ENCODE peak calls at places on chromosomes 7 and 10, in ten cellular contexts. X is adrenal gland, L is heart left ventricle, K is cardiac muscle cell, D is GM23248, J is RWPE2, E is hepatocyte, R is heart right ventricle, C is aorta, A is lower lobe of right lung. W is an unnamed sample.

GRCh38 chr10:100370976-100371706 is 24.1 kb downstream of the SCD start:
- DNase-seq in X (peak), L (peak), K (peak), D (peak), J (peak), E (peak), R (peak), C (peak), A (peak), W (peak)

GRCh38 chr10:121928528-121928884 is 675 bp upstream of the ATE1 start:
- DNase-seq in X (peak), L (no peak), K (no peak), D (peak), J (no peak), E (no peak), R (no peak), C (no peak), A (no peak), W (peak)

GRCh38 chr7:157027568-157028527 is 17.4 kb upstream of the MNX1 start:
- DNase-seq in X (no peak), L (no peak), K (no peak), D (no peak), J (no peak), E (no peak), R (no peak), C (peak), A (no peak), W (no peak)

GRCh38 chr10:47033541-47034270 is 122.5 kb downstream of the PTPN20 start:
- DNase-seq in X (peak), L (no peak), K (no peak), D (no peak), J (no peak), E (no peak), R (no peak), C (peak), A (no peak), W (no peak)

GRCh38 chr7:134693256-134693655 is 46.6 kb downstream of the BPGM start:
- DNase-seq in X (no peak), L (no peak), K (no peak), D (peak), J (no peak), E (peak), R (no peak), C (peak), A (no peak), W (peak)

GRCh38 chr10:88228130-88228529 is 355.0 kb downstream of the RNLS start:
- DNase-seq in X (no peak), L (no peak), K (no peak), D (no peak), J (no peak), E (no peak), R (no peak), C (no peak), A (no peak), W (no peak)

GRCh38 chr10:77856566-77856965 is 70.0 kb downstream of the DLG5 start:
- DNase-seq in X (no peak), L (no peak), K (no peak), D (no peak), J (no peak), E (no peak), R (no peak), C (no peak), A (peak), W (no peak)

GRCh38 chr7:91082854-91083495 is 181.3 kb upstream of the FZD1 start:
- DNase-seq in X (no peak), L (no peak), K (peak), D (peak), J (no peak), E (peak), R (no peak), C (no peak), A (no peak), W (no peak)

GRCh38 chr7:15174470-15174869 is 271.9 kb upstream of the DGKB start:
- DNase-seq in X (no peak), L (no peak), K (no peak), D (no peak), J (no peak), E (no peak), R (no peak), C (no peak), A (no peak), W (no peak)

GRCh38 chr10:47380341-47381215 is 3.5 kb downstream of the ZNF488 start:
- DNase-seq in X (peak), L (no peak), K (no peak), D (no peak), J (no peak), E (peak), R (no peak), C (no peak), A (no peak), W (peak)

GRCh38 chr10:90674927-90675326 is 182.9 kb downstream of the HTR7 start:
- DNase-seq in X (no peak), L (no peak), K (no peak), D (peak), J (peak), E (peak), R (no peak), C (peak), A (no peak), W (no peak)

GRCh38 chr7:55432937-55433784 is 68.0 kb downstream of the LANCL2 start:
- DNase-seq in X (no peak), L (no peak), K (peak), D (peak), J (no peak), E (peak), R (no peak), C (no peak), A (no peak), W (no peak)

GRCh38 chr10:86872757-86873156 is 84.7 kb downstream of the MMRN2 start:
- DNase-seq in X (peak), L (no peak), K (no peak), D (no peak), J (no peak), E (no peak), R (peak), C (no peak), A (no peak), W (no peak)

GRCh38 chr10:639001-639750 is 50.3 kb downstream of the DIP2C start:
- DNase-seq in X (no peak), L (no peak), K (no peak), D (no peak), J (no peak), E (no peak), R (no peak), C (peak), A (peak), W (no peak)

GRCh38 chr10:114801411-114801813 is 20.2 kb upstream of the FHIP2A start:
- DNase-seq in X (no peak), L (no peak), K (no peak), D (no peak), J (no peak), E (no peak), R (no peak), C (no peak), A (no peak), W (no peak)

DNA sequence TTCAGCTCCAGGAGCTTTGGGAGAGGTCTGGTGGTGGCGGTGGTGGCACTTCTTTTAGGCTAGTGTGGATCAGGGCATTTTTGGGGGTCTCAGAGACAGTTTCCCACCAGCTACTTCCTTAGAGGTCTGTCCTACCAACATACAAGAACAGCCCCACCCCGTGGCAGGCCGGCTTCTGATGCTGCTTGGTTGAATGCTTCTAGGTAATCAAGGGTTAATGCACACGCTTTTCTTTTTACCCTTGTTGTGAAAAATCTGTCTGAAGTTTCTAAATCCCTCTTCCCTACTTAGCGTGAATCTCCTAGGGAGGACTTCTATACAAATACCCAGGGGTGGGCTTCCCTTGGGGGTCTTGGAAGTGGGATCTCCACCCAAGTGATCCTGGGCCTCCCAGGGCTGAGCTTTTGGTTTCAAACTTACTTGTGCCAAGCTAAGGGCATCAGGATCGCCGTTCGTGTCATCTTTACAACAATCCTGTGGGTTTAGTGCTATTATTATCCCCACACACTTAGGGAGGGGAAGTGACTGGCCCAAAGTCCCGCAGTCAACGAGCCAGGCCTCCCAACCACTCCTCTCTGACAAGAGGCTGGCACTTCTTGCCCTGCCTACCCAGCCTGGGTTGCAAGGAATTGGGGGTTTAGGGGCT is 1.7 kb downstream of the SH2B2 start:
- DNase-seq in X (no peak), L (no peak), K (no peak), D (peak), J (no peak), E (no peak), R (no peak), C (no peak), A (no peak), W (no peak)
- H3K27ac ChIP-seq in X (no peak), L (no peak), K (no peak), D (no peak), J (no peak), E (no peak), R (no peak), C (no peak), A (no peak), W (no peak)

GRCh38 chr10:44125879-44126675 is 258.8 kb downstream of the CXCL12 start:
- DNase-seq in X (no peak), L (no peak), K (no peak), D (peak), J (no peak), E (no peak), R (no peak), C (no peak), A (no peak), W (no peak)
- H3K27ac ChIP-seq in X (no peak), L (no peak), K (no peak), D (peak), J (no peak), E (no peak), R (no peak), C (no peak), A (no peak), W (no peak)

DNA sequence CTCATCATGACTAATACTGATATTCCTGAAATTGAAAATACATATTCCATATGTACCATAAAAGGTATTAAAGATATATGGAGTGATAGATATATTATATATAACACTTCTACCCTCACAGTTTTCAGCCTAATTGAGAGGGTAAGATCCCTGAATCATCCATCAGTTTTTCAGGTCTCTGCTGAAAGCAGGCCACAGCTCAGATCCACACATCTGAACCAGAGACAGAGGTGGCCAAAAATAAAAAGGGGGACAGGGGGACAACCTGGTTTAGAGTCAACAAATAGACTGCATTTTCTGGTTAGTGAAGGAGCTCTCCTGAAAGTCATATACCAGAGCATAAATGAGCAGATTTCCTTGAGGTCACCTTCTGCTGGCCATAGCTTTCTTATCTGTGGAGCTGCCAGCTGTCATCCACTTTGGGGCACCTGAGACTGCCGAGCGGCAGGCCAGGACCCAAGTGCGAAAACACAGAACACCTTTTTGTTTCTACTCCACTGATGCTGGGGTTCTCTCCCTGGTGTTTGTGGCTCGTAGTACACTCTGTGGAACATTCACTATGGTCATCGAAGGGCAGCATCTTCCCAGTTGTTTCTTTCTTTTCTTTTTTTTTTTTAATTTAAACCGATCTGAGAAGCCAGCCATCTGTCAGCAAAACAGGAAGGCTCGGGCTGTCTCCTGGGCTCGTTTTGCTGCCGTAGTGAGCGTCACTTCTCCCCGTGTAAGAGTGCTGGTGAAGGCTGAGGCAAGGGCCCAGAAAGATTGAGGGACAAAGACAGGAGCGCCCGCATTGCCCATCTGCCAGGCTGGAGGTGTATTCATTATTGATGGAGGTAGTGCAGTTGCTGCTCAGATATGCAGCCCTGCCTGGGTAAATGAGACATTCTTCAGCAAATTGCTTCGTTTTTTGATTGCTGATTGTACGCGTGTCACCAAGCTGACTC is 13.5 kb downstream of the IKZF1 start:
- DNase-seq in X (no peak), L (no peak), K (no peak), D (no peak), J (no peak), E (no peak), R (no peak), C (no peak), A (no peak), W (peak)
- H3K27ac ChIP-seq in X (no peak), L (no peak), K (no peak), D (no peak), J (no peak), E (no peak), R (no peak), C (no peak), A (peak), W (peak)

GRCh38 chr10:131774618-131775443 is 126.0 kb upstream of the PPP2R2D start:
- DNase-seq in X (no peak), L (no peak), K (no peak), D (no peak), J (peak), E (no peak), R (no peak), C (no peak), A (no peak), W (no peak)

GRCh38 chr10:131775444-131775832 is 125.4 kb upstream of the PPP2R2D start:
- DNase-seq in X (no peak), L (no peak), K (no peak), D (no peak), J (peak), E (no peak), R (no peak), C (no peak), A (no peak), W (no peak)

GRCh38 chr10:131773321-131773988 is 127.4 kb upstream of the PPP2R2D start:
- DNase-seq in X (no peak), L (no peak), K (no peak), D (no peak), J (peak), E (no peak), R (no peak), C (no peak), A (no peak), W (no peak)

GRCh38 chr10:131775833-131776232 is 125.0 kb upstream of the PPP2R2D start:
- DNase-seq in X (no peak), L (no peak), K (no peak), D (no peak), J (peak), E (no peak), R (no peak), C (no peak), A (no peak), W (no peak)

DNA sequence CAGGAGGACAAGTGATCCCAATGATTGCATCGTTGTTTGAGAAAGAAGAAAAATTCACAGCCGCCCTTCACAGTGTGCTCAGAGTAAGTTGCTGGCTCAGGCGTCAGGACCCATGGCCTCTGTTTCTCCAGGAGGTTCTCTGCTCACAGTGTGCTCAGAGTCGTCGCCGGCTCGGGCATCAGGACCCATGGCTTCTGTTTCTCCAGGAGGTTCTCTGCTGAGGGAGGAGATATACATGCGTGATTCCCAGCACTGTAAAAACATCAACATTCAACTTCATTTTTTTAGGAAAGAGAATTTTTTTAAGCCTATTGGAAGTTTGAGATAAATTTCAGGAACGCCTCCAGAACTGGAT is 126.8 kb upstream of the PPP2R2D start:
- DNase-seq in X (no peak), L (no peak), K (no peak), D (no peak), J (no peak), E (no peak), R (no peak), C (no peak), A (no peak), W (no peak)
- H3K27ac ChIP-seq in X (no peak), L (no peak), K (no peak), D (no peak), J (no peak), E (no peak), R (no peak), C (no peak), A (no peak), W (no peak)

W was measured in CD8-positive, alpha-beta T cell.